ENCODE peak calls at places on chromosome 16, in four cellular contexts. U, A, V and L are unnamed samples.

GRCh38 chr16:58170223-58170622 is 27.7 kb downstream of the CSNK2A2 start:
- DNase-seq in A (no peak), V (no peak), U (no peak), L (no peak)

GRCh38 chr16:72990003-72990521 is 57.9 kb downstream of the ZFHX3 start:
- DNase-seq in U (peak; percentile 71), A (peak; percentile 20), V (no peak), L (peak; percentile 90)

GRCh38 chr16:83701494-83701893 is 106.3 kb upstream of the HSBP1 start:
- DNase-seq in U (no peak), A (peak; percentile 16), V (no peak), L (peak; percentile 26)

GRCh38 chr16:18839555-18839954 is 38.2 kb upstream of the ARL6IP1 start:
- DNase-seq in V (no peak), U (no peak), A (no peak), L (no peak)

GRCh38 chr16:87166321-87166720 is 150.9 kb downstream of the C16orf95 start:
- DNase-seq in V (no peak), A (no peak), U (no peak), L (no peak)

GRCh38 chr16:49488740-49489525 is 115.3 kb downstream of the C16orf78 start:
- DNase-seq in A (no peak), V (peak; percentile 18), U (no peak), L (no peak)

GRCh38 chr16:71917900-71918299 is 22.6 kb downstream of the IST1 start:
- DNase-seq in V (no peak), U (no peak), A (no peak), L (no peak)

GRCh38 chr16:66344533-66345145 is 21.9 kb upstream of the CDH5 start:
- DNase-seq in A (no peak), U (no peak), V (no peak), L (no peak)

GRCh38 chr16:49465661-49466528 is 92.3 kb downstream of the C16orf78 start:
- DNase-seq in U (no peak), A (no peak), V (no peak), L (no peak)

GRCh38 chr16:47026947-47027346 is 53.5 kb upstream of the DNAJA2 start:
- DNase-seq in A (no peak), U (no peak), V (no peak), L (no peak)

DNA sequence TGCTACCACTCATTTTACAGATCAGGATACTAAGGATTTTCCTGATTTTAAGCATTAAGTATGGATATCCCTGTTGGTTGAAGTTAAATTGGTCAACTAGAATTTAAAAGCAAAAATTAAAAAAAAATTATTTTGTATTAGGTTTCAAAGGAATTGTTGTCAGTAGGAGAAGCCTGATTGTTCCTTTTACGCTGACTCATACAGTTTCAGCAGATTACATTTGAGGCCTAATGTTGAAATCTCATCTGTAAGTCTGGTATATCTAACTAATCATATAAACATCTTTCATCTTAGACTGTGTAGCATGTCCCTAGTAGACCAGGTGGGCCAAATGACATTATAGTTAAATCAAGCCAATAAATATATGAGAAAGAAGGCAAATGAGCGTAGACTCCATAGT is 83.5 kb downstream of the FTO start:
- DNase-seq in V (no peak), U (no peak), A (no peak), L (no peak)
- H3K27ac ChIP-seq in V (no peak overlapping the region), U (no peak overlapping the region), A (no peak overlapping the region), L (no peak overlapping the region)

GRCh38 chr16:3045758-3046505 is 429 bp upstream of the MMP25 start:
- DNase-seq in U (no peak), A (no peak), V (no peak), L (no peak)
- H3K27me3 ChIP-seq in U (peaks cover 98% of the 10 kb centered on the region), A (peaks cover 60% of the 10 kb centered on the region), V (peaks cover 4% of the 10 kb centered on the region), L (no peaks in the 10 kb centered on the region)

DNA sequence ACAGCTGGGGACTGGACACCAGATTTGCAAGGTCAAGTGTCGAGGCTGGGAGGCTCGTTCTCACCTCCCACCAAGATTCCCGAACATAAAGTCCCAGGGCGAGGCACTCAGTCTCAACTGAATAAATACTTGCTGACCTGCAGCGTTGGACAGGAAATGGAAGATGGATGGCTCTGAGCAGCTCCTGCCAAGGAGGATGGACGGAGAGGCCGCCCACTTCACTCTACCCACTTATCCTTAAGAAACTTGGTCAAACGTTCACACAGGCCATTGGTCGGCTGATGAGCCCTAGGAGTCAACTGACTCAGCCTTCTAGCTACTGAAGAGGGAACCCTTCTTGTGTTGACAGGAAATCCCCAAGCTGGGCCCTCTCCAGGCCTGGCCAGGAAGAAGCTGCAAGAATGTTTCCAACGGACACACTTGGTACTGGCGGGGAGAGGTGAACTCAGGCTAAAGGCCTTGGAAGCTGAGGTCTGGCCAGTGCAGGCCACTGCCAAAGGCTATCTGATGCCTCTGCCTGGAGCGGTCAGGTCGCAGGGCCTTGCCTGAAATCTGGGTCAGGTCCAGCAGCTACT is 50.0 kb downstream of the VAC14 start:
- DNase-seq in A (peak; percentile 96), U (peak; percentile 76), V (peak; percentile 73), L (peak; percentile 80)
- H3K27ac ChIP-seq in A (peak overlapping the region; percentile 84), U (peak overlapping the region; percentile 78), V (peak overlapping the region; percentile 63), L (peak overlapping the region; percentile 13)

GRCh38 chr16:149024-149675 is 3.3 kb upstream of the HBZ start:
- DNase-seq in V (no peak), A (peak; percentile 11), U (no peak), L (no peak)
- H3K27me3 ChIP-seq in V (no peaks in the 10 kb centered on the region), A (no peaks in the 10 kb centered on the region), U (peaks cover 51% of the 10 kb centered on the region), L (no peaks in the 10 kb centered on the region)

GRCh38 chr16:81509404-81509803 is 64.8 kb downstream of the CMIP start:
- DNase-seq in U (no peak), V (no peak), A (no peak), L (no peak)

GRCh38 chr16:81514041-81514559 is 69.5 kb downstream of the CMIP start:
- DNase-seq in U (no peak), A (no peak), V (no peak), L (peak; percentile 40)

GRCh38 chr16:81510016-81510415 is 65.4 kb downstream of the CMIP start:
- DNase-seq in U (no peak), V (no peak), A (no peak), L (no peak)

GRCh38 chr16:81513204-81514040 is 68.8 kb downstream of the CMIP start:
- DNase-seq in A (no peak), V (peak; percentile 69), U (peak; percentile 72), L (peak; percentile 91)

GRCh38 chr16:81511371-81511770 is 66.8 kb downstream of the CMIP start:
- DNase-seq in V (no peak), A (peak; percentile 38), U (no peak), L (no peak)
- H3K27ac ChIP-seq in V (no peak overlapping the region), A (peak overlapping the region; percentile 75), U (no peak overlapping the region), L (no peak overlapping the region)

GRCh38 chr16:67649494-67649931 is 4.6 kb downstream of the CARMIL2 start:
- DNase-seq in V (no peak), U (no peak), A (no peak), L (no peak)
- H3K27me3 ChIP-seq in V (peaks cover 6% of the 10 kb centered on the region), U (peaks cover 100% of the 10 kb centered on the region), A (peaks cover 60% of the 10 kb centered on the region), L (no peaks in the 10 kb centered on the region)